ENCODE peak calls at places on chromosomes 3 and 15, in six cellular contexts. E, U, C, R, M and D are unnamed samples.

GRCh38 chr3:141782386-141782932 is 19.3 kb downstream of the GRK7 start:
- DNase-seq in C (no peak), U (no peak), R (peak; percentile 11), E (no peak), M (no peak), D (peak; percentile 26)

GRCh38 chr3:172094621-172095557 is 55.5 kb downstream of the FNDC3B start:
- DNase-seq in E (no peak), R (no peak), U (no peak), C (no peak), M (no peak), D (peak; percentile 55)

GRCh38 chr3:171829841-171830559 is 13.1 kb upstream of the TMEM212 start:
- DNase-seq in C (peak; percentile 57), M (peak; percentile 79), R (peak; percentile 80), U (peak; percentile 68), E (peak; percentile 75), D (peak; percentile 34)

GRCh38 chr3:23668430-23668904 is 137.3 kb upstream of the UBE2E1 start:
- DNase-seq in M (no peak), C (no peak), R (no peak), E (no peak), U (peak; percentile 63), D (no peak)

GRCh38 chr15:67137951-67138935 is 72.8 kb downstream of the SMAD3 start:
- DNase-seq in U (no peak), M (no peak), E (no peak), C (no peak), R (no peak), D (no peak)

GRCh38 chr3:76065975-76066374 is 280.6 kb upstream of the ZNF717 start:
- DNase-seq in C (no peak), R (no peak), M (no peak), U (no peak), E (no peak), D (no peak)

GRCh38 chr3:34174740-34175139 is 376.3 kb downstream of the PDCD6IP start:
- DNase-seq in U (no peak), C (no peak), E (no peak), R (no peak), M (no peak), D (no peak)

GRCh38 chr3:19815805-19816204 is 118.2 kb downstream of the EFHB start:
- DNase-seq in U (no peak), R (no peak), M (no peak), E (no peak), C (no peak), D (no peak)

GRCh38 chr3:45762647-45763330 is 33.5 kb downstream of the SLC6A20 start:
- DNase-seq in M (no peak), R (peak; percentile 56), E (peak; percentile 63), U (no peak), C (no peak), D (no peak)

GRCh38 chr3:147404000-147404799 is 2.1 kb downstream of the ZIC4 start:
- DNase-seq in U (no peak), R (no peak), E (no peak), M (no peak), C (no peak), D (no peak)

GRCh38 chr3:4394567-4394966 is 72.5 kb downstream of the SUMF1 start:
- DNase-seq in U (no peak), M (no peak), E (no peak), C (no peak), R (no peak), D (no peak)

GRCh38 chr3:187079090-187080022 is 59.9 kb downstream of the RPL39L start:
- DNase-seq in U (no peak), E (no peak), C (no peak), M (no peak), R (no peak), D (no peak)

GRCh38 chr15:40197434-40197833 is 36.6 kb downstream of the BUB1B start:
- DNase-seq in C (no peak), M (no peak), E (no peak), R (no peak), U (no peak), D (no peak)

GRCh38 chr15:89352476-89352875 is 17.9 kb upstream of the POLG start:
- DNase-seq in R (no peak), C (no peak), E (no peak), M (no peak), U (no peak), D (no peak)

GRCh38 chr15:73997986-73998385 is 3.5 kb downstream of the PML start:
- DNase-seq in M (no peak), C (no peak), U (no peak), R (no peak), E (no peak), D (no peak)

GRCh38 chr15:94576889-94577533 is 345.6 kb downstream of the MCTP2 start:
- DNase-seq in M (peak; percentile 47), U (no peak), R (no peak), C (no peak), E (no peak), D (peak; percentile 65)

GRCh38 chr15:41671656-41672636 is 11.7 kb downstream of the MGA start:
- DNase-seq in U (no peak), M (no peak), R (no peak), C (no peak), E (no peak), D (no peak)

GRCh38 chr3:35666893-35667292 is 27.6 kb downstream of the ARPP21 start:
- DNase-seq in C (no peak), E (no peak), M (no peak), U (no peak), R (no peak), D (no peak)

GRCh38 chr3:121601212-121601812 is 8.1 kb downstream of the FBXO40 start:
- DNase-seq in C (no peak), E (no peak), M (peak; percentile 86), R (no peak), U (no peak), D (no peak)

GRCh38 chr3:64974401-64974800 is 286.6 kb upstream of the ADAMTS9 start:
- DNase-seq in U (no peak), C (no peak), E (no peak), M (no peak), R (no peak), D (no peak)

GRCh38 chr3:197956626-197956988 is 3.4 kb upstream of the LMLN start:
- DNase-seq in U (no peak), C (no peak), M (no peak), R (no peak), E (no peak), D (peak; percentile 26)

GRCh38 chr15:74776851-74777768 is 4.8 kb upstream of the CSK start:
- DNase-seq in U (no peak), C (no peak), E (no peak), M (peak; percentile 86), R (no peak), D (peak; percentile 79)

GRCh38 chr15:48718646-48719045 is 73.1 kb upstream of the FBN1 start:
- DNase-seq in C (no peak), M (no peak), E (no peak), R (peak; percentile 65), U (no peak), D (no peak)

GRCh38 chr15:48719668-48720067 is 74.2 kb upstream of the FBN1 start:
- DNase-seq in U (no peak), C (no peak), R (no peak), E (no peak), M (no peak), D (peak; percentile 7)

GRCh38 chr15:48721061-48721810 is 75.7 kb upstream of the FBN1 start:
- DNase-seq in M (no peak), R (no peak), E (no peak), C (no peak), U (no peak), D (no peak)

GRCh38 chr15:48720646-48721045 is 75.1 kb upstream of the FBN1 start:
- DNase-seq in U (no peak), C (no peak), M (no peak), R (no peak), E (no peak), D (no peak)

DNA sequence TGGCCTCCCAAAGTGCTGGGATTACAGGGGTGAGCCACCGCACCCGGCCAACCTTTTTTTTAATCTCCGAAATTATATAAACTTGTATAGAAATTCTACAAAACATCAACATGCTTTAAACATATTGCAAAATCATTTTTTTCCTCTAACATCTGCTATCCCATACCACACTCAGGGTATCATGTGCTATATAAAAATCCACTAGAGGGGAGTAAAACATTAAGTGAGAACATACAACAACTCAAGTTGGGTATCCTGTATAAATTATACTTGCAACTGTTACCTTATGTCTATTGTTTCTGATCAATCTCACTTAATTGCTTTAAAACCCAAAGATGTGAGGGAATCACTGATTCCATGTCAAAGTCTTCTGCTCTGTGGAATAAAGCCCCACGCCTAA is 71.9 kb upstream of the FBN1 start:
- DNase-seq in M (no peak), E (no peak), C (no peak), R (no peak), U (no peak), D (no peak)
- TF ChIP-seq CTCF in M (peak; percentile 24), E (no peak), C (no peak), R (no peak), U (no peak), D (no peak)

GRCh38 chr15:26985050-26985449 is 14.1 kb downstream of the GABRG3 start:
- DNase-seq in R (no peak), C (no peak), E (no peak), M (no peak), U (no peak), D (no peak)

GRCh38 chr15:26981492-26981891 is 10.5 kb downstream of the GABRG3 start:
- DNase-seq in U (no peak), R (no peak), E (no peak), C (no peak), M (no peak), D (no peak)

DNA sequence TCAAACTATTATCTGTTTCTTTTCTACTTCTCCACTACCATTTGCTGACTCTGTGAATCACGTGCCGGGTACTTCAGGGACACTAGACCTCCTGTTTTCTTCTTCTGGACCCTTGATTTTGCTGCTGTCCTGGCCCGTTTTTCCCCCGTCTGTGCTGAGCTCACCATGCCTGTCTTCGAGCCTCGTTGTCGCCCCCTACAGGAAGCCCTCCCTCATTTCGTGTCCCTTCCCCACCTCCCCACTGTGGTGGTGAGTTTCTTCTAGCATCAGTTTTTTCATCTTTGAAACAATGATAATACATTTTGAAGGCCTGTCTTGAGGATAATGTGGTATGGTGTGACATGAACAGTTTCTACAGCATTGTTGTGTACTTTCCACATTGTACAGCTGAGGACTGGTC is 12.8 kb downstream of the GABRG3 start:
- DNase-seq in E (no peak), R (no peak), M (no peak), U (no peak), C (no peak), D (peak; percentile 4)
- TF ChIP-seq CTCF in E (no peak), R (no peak), M (no peak), U (no peak), C (no peak), D (no peak)

GRCh38 chr3:74135808-74136207 is 478.7 kb downstream of the CNTN3 start:
- DNase-seq in R (no peak), M (no peak), E (no peak), U (no peak), C (no peak), D (no peak)

GRCh38 chr3:74145277-74145676 is 469.2 kb downstream of the CNTN3 start:
- DNase-seq in U (no peak), C (no peak), E (no peak), R (no peak), M (no peak), D (no peak)

GRCh38 chr3:74137790-74138189 is 476.7 kb downstream of the CNTN3 start:
- DNase-seq in E (no peak), U (no peak), C (no peak), M (no peak), R (no peak), D (no peak)

GRCh38 chr3:74139648-74140047 is 474.8 kb downstream of the CNTN3 start:
- DNase-seq in U (no peak), R (no peak), M (peak; percentile 4), E (no peak), C (no peak), D (no peak)
- TF ChIP-seq CTCF in U (no peak), R (no peak), M (no peak), E (no peak), C (no peak), D (no peak)

GRCh38 chr3:69855436-69856162 is 116.3 kb downstream of the MITF start:
- DNase-seq in R (no peak), M (peak; percentile 68), U (no peak), C (no peak), E (no peak), D (no peak)
- TF ChIP-seq CTCF in R (peak; percentile 56), M (peak; percentile 53), U (peak; percentile 68), C (no peak), E (peak; percentile 56), D (no peak)